ENCODE peak calls at places on chromosome 18, in ten cellular contexts. P is transverse colon, E is AG04449, L is mesothelial cell of epicardium, H is right lobe of liver, T is neural crest cell, S is gastrocnemius medialis, Q is heart right ventricle, Z is fibroblast of villous mesenchyme, C is PC-9. F is an unnamed sample.

GRCh38 chr18:42373584-42373983 is 418.6 kb downstream of the PIK3C3 start:
- DNase-seq in S (no peak), L (no peak), C (no peak), T (no peak), H (no peak), Q (no peak), E (no peak), Z (peak), P (no peak), F (no peak)

GRCh38 chr18:57687970-57688369 is 66.3 kb upstream of the NARS1 start:
- DNase-seq in L (no peak), Z (no peak), Q (peak), S (no peak), H (no peak), E (no peak), C (no peak), T (no peak), P (no peak), F (no peak)

GRCh38 chr18:27185025-27185763 is at the start of gene CHST9:
- DNase-seq in T (peak), Q (peak), H (peak), E (no peak), S (no peak), P (no peak), L (no peak), C (no peak), Z (no peak), F (peak)

GRCh38 chr18:46439037-46439436 is 218.0 kb downstream of the LOXHD1 start:
- DNase-seq in E (no peak), L (no peak), S (no peak), P (no peak), H (no peak), Z (no peak), T (no peak), Q (no peak), C (no peak), F (no peak)

GRCh38 chr18:9726175-9726574 is 18.1 kb downstream of the RAB31 start:
- DNase-seq in T (no peak), H (peak), S (no peak), Z (no peak), P (no peak), C (no peak), E (no peak), Q (no peak), L (no peak), F (no peak)

GRCh38 chr18:10798727-10799435 is 273.1 kb downstream of the NAPG start:
- DNase-seq in S (no peak), P (no peak), Z (peak), E (no peak), T (no peak), H (no peak), C (no peak), L (no peak), Q (no peak), F (no peak)

GRCh38 chr18:48889115-48889941 is 61.4 kb downstream of the SMAD7 start:
- DNase-seq in E (no peak), L (peak), C (no peak), T (peak), H (no peak), Z (peak), S (no peak), Q (peak), P (no peak), F (no peak)

GRCh38 chr18:79857082-79857661 is 59.4 kb downstream of the KCNG2 start:
- DNase-seq in L (no peak), P (no peak), Q (no peak), S (no peak), H (no peak), T (no peak), E (no peak), C (no peak), Z (peak), F (no peak)

GRCh38 chr18:45854036-45854586 is 28.6 kb downstream of the SIGLEC15 start:
- DNase-seq in Z (no peak), H (no peak), S (no peak), T (no peak), C (no peak), Q (no peak), P (no peak), E (no peak), L (no peak), F (peak)

GRCh38 chr18:65422544-65423136 is 328.2 kb upstream of the CDH7 start:
- DNase-seq in H (no peak), S (no peak), P (no peak), Q (no peak), T (no peak), Z (no peak), E (no peak), L (no peak), C (no peak), F (no peak)

GRCh38 chr18:37566479-37567060 is 972 bp upstream of the CELF4 start:
- DNase-seq in P (no peak), H (no peak), Z (no peak), E (no peak), T (no peak), C (no peak), S (no peak), L (no peak), Q (no peak), F (no peak)

GRCh38 chr18:12317664-12318333 is 9.8 kb downstream of the TUBB6 start:
- DNase-seq in S (no peak), L (no peak), P (no peak), T (no peak), Q (no peak), E (no peak), Z (peak), H (no peak), C (peak), F (no peak)

GRCh38 chr18:22167091-22167470 is 2.3 kb upstream of the GATA6 start:
- DNase-seq in L (no peak), C (no peak), Q (peak), T (peak), Z (no peak), P (no peak), S (no peak), H (peak), E (no peak), F (no peak)

GRCh38 chr18:12839526-12840196 is 44.4 kb downstream of the PTPN2 start:
- DNase-seq in Q (no peak), L (no peak), P (no peak), H (no peak), E (no peak), S (no peak), C (no peak), T (no peak), Z (peak), F (no peak)

GRCh38 chr18:48753741-48754140 is 197.0 kb downstream of the SMAD7 start:
- DNase-seq in S (no peak), P (no peak), E (no peak), H (no peak), Q (no peak), Z (no peak), C (no peak), T (no peak), L (no peak), F (no peak)

GRCh38 chr18:26574958-26575864 is 26.9 kb upstream of the KCTD1 start:
- DNase-seq in Q (peak), S (peak), Z (peak), E (peak), L (no peak), C (peak), T (peak), P (peak), H (peak), F (no peak)

GRCh38 chr18:37122877-37123276 is 293.9 kb downstream of the KIAA1328 start:
- DNase-seq in Z (no peak), E (no peak), T (no peak), H (no peak), L (no peak), Q (no peak), S (no peak), P (no peak), C (no peak), F (no peak)

GRCh38 chr18:67094123-67094522 is 422.4 kb downstream of the DSEL start:
- DNase-seq in T (no peak), Z (no peak), Q (no peak), L (no peak), E (no peak), C (no peak), S (no peak), P (no peak), H (no peak), F (no peak)

GRCh38 chr18:41955688-41956087 is 654 bp downstream of the PIK3C3 start:
- DNase-seq in L (no peak), Q (no peak), T (no peak), Z (no peak), C (no peak), S (no peak), H (no peak), E (no peak), P (no peak), F (no peak)

GRCh38 chr18:56509656-56510055 is 128.7 kb downstream of the TXNL1 start:
- DNase-seq in H (no peak), C (no peak), E (no peak), P (no peak), T (no peak), S (no peak), Q (no peak), L (no peak), Z (no peak), F (no peak)

GRCh38 chr18:48659188-48660009 is 120.6 kb downstream of the CTIF start:
- DNase-seq in C (no peak), T (no peak), S (peak), H (peak), Z (no peak), E (no peak), Q (no peak), P (no peak), L (no peak), F (no peak)

GRCh38 chr18:11339121-11339520 is 189.8 kb upstream of the PIEZO2 start:
- DNase-seq in T (no peak), Q (no peak), L (no peak), Z (no peak), S (no peak), C (no peak), E (no peak), P (no peak), H (no peak), F (no peak)

GRCh38 chr18:2935438-2936192 is 77.3 kb downstream of the LPIN2 start:
- DNase-seq in L (no peak), C (no peak), P (no peak), S (no peak), Q (no peak), E (no peak), Z (peak), T (no peak), H (no peak), F (no peak)

GRCh38 chr18:21894619-21895367 is 154.2 kb downstream of the MIB1 start:
- DNase-seq in E (no peak), T (no peak), L (no peak), Z (peak), Q (no peak), P (no peak), S (no peak), H (peak), C (no peak), F (no peak)

GRCh38 chr18:74836296-74837139 is 238.8 kb downstream of the ZNF407 start:
- DNase-seq in H (no peak), P (peak), L (no peak), S (no peak), C (no peak), Q (no peak), T (no peak), Z (no peak), E (no peak), F (no peak)

GRCh38 chr18:12592597-12593127 is 65.2 kb downstream of the SPIRE1 start:
- DNase-seq in Q (no peak), H (no peak), L (no peak), C (no peak), S (no peak), T (no peak), Z (no peak), P (no peak), E (no peak), F (no peak)

GRCh38 chr18:80109676-80110078 is 615 bp downstream of the ADNP2 start:
- DNase-seq in H (peak), T (peak), S (no peak), E (no peak), L (no peak), C (no peak), P (peak), Q (peak), Z (peak), F (peak)

GRCh38 chr18:79486356-79487197 is 90.8 kb downstream of the NFATC1 start:
- DNase-seq in E (no peak), P (no peak), L (no peak), C (no peak), T (no peak), Q (no peak), Z (no peak), H (peak), S (no peak), F (no peak)

GRCh38 chr18:21110667-21111350 is 804 bp downstream of the ROCK1 start:
- DNase-seq in Z (peak), H (peak), T (no peak), C (no peak), E (no peak), P (peak), S (no peak), Q (peak), L (peak), F (no peak)

GRCh38 chr18:47931707-47932103 is 1.2 kb upstream of the SMAD2 start:
- DNase-seq in H (no peak), Q (no peak), T (peak), P (peak), C (peak), Z (peak), S (peak), E (no peak), L (no peak), F (no peak)

GRCh38 chr18:70418551-70419311 is 129.9 kb downstream of the SOCS6 start:
- DNase-seq in T (no peak), H (no peak), P (no peak), Q (no peak), C (no peak), L (no peak), Z (peak), S (no peak), E (no peak), F (no peak)

GRCh38 chr18:76013041-76013440 is 482.0 kb downstream of the ZNF516 start:
- DNase-seq in Z (no peak), L (no peak), H (no peak), S (no peak), C (no peak), T (no peak), Q (no peak), P (no peak), E (no peak), F (no peak)

GRCh38 chr18:49018961-49019445 is 68.2 kb upstream of the SMAD7 start:
- DNase-seq in H (peak), Z (no peak), L (no peak), Q (no peak), C (no peak), P (peak), E (no peak), T (no peak), S (no peak), F (no peak)

GRCh38 chr18:62848946-62849345 is 133.6 kb downstream of the PHLPP1 start:
- DNase-seq in L (no peak), Z (no peak), T (no peak), S (no peak), H (no peak), C (no peak), Q (no peak), E (no peak), P (no peak), F (no peak)

GRCh38 chr18:54222922-54223567 is 1.4 kb downstream of the MBD2 start:
- DNase-seq in P (no peak), E (no peak), C (no peak), H (no peak), T (no peak), L (no peak), S (no peak), Z (no peak), Q (no peak), F (no peak)

GRCh38 chr18:48126240-48126639 is 195.8 kb upstream of the SMAD2 start:
- DNase-seq in S (no peak), H (no peak), T (no peak), E (no peak), Q (no peak), P (no peak), L (no peak), Z (no peak), C (no peak), F (no peak)

GRCh38 chr18:68822926-68823325 is 25.0 kb downstream of the CCDC102B start:
- DNase-seq in P (no peak), H (no peak), T (no peak), L (no peak), E (no peak), C (no peak), S (no peak), Z (no peak), Q (no peak), F (no peak)

GRCh38 chr18:64134044-64134757 is 14.7 kb downstream of the LINC00305 start:
- DNase-seq in H (no peak), P (no peak), Q (no peak), C (peak), E (no peak), S (no peak), L (no peak), Z (peak), T (no peak), F (no peak)

DNA sequence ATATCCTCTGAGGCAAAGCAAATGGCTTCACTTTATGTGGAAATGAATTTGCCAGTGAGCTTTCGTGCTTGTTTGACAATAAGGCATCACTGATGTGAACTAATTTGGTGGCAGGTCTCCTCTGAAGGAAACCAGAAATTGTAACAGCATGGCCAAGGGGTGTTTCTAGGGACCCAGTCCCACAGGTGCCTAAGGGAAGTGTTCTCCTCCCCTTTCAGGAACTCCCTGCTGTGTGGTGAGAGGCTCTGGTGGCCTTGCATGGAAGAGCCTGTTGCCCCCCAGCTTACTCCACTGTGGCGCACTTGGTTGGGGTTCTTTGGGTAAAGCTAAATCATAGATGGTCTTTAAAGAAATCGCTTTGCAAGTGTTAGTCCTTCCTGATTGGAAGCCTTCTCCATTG is 20.4 kb downstream of the RAB12 start:
- DNase-seq in T (no peak), P (no peak), L (no peak), C (no peak), Z (no peak), Q (no peak), S (no peak), E (no peak), H (no peak), F (no peak)
- TF ChIP-seq CTCF in T (no peak), P (no peak), L (no peak), C (no peak), Z (no peak), Q (no peak), S (no peak), E (no peak), H (no peak), F (no peak)

GRCh38 chr18:7164610-7165009 is 47.0 kb upstream of the LAMA1 start:
- DNase-seq in H (no peak), L (no peak), S (no peak), C (no peak), T (no peak), E (no peak), P (no peak), Q (no peak), Z (peak), F (no peak)
- TF ChIP-seq CTCF in H (peak), L (no peak), S (no peak), C (no peak), T (peak), E (peak), P (no peak), Q (peak), Z (peak), F (peak)

GRCh38 chr18:7367336-7367735 is 136.4 kb downstream of the LRRC30 start:
- DNase-seq in P (no peak), Q (peak), L (no peak), Z (no peak), E (no peak), S (no peak), C (no peak), H (no peak), T (no peak), F (no peak)
- TF ChIP-seq CTCF in P (no peak), Q (peak), L (no peak), Z (no peak), E (no peak), S (no peak), C (no peak), H (no peak), T (no peak), F (no peak)

GRCh38 chr18:31424383-31424988 is 23.1 kb upstream of the DSG3 start:
- DNase-seq in S (no peak), T (peak), L (no peak), P (peak), Z (peak), C (no peak), E (no peak), H (no peak), Q (no peak), F (no peak)
- TF ChIP-seq CTCF in S (no peak), T (peak), L (peak), P (peak), Z (peak), C (peak), E (no peak), H (peak), Q (peak), F (peak)

GRCh38 chr18:23837591-23837990 is 148.3 kb downstream of the LAMA3 start:
- DNase-seq in L (no peak), P (no peak), C (no peak), E (peak), H (no peak), T (no peak), Z (peak), Q (no peak), S (no peak), F (no peak)

GRCh38 chr18:23842305-23842704 is 153.1 kb downstream of the LAMA3 start:
- DNase-seq in E (no peak), L (no peak), T (no peak), H (no peak), S (no peak), Q (no peak), P (no peak), Z (no peak), C (no peak), F (no peak)

GRCh38 chr18:23838233-23838632 is 149.0 kb downstream of the LAMA3 start:
- DNase-seq in L (no peak), T (no peak), Z (no peak), H (no peak), E (no peak), C (no peak), P (no peak), S (no peak), Q (no peak), F (no peak)

GRCh38 chr18:23835506-23835905 is 146.3 kb downstream of the LAMA3 start:
- DNase-seq in E (no peak), Q (no peak), S (no peak), T (no peak), H (no peak), P (no peak), C (no peak), L (no peak), Z (peak), F (no peak)

DNA sequence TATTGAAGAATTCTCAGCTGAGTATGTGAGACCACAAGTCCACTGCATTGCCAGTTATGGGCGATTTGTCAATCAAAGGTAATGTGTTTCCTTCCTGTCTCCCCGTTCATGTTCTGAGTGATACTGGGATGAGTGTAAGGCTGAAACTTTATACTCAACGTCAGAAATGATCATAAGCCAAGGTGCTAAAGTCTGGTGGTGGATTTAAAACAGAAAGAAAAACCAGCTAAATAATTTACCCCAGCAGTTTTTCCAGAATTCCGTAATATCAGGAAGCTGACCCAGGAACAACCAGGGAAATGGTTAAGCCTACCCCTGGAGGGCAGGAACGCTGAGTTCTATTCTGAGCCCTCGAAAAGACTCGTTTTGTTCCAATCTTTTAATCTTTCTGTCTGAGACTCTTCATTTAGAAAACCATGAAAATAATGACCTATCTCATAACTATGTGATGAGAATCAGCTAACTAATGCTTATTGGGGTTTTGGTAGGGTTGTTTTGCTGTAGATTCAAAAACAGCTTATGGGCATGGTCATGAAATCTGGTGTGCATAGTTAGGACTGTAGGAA is 149.6 kb downstream of the LAMA3 start:
- DNase-seq in E (no peak), Z (peak), Q (no peak), T (no peak), C (peak), P (no peak), S (no peak), H (no peak), L (no peak), F (no peak)
- TF ChIP-seq CTCF in E (no peak), Z (no peak), Q (no peak), T (no peak), C (no peak), P (no peak), S (no peak), H (no peak), L (no peak), F (no peak)

DNA sequence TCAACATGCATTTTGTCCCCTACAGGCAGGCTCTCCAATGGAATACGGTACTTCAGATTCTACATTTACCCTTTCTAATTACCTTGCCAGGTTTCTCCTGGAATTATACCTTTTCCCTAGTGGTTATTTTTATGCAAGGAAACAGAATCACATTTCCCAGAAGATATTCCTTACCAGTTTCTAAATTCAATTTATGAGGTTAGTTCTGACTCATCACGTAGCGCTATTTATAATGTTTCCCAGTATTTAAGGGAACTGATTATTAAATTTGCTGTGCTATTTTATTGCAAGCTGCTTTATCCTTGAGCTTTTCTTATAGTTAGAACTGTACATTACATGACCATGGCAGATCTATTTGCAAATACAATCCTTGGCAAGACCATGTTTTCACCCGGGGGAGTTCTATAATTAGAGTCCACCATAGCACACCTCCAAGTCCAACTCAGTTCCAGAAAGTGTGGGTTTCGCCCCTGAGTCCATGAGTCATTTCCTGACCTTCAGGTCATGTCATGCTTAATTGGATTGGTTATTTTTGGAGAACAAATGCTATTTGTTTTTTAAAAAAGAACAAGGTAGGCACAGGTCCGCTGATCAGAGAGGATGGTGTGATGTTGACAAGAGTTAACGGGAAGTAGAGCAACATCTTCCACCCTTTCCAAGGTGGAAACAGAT is 126.6 kb downstream of the ZNF532 start:
- DNase-seq in S (no peak), Q (no peak), H (no peak), P (no peak), Z (peak), E (no peak), L (no peak), C (no peak), T (no peak), F (no peak)
- TF ChIP-seq CTCF in S (peak), Q (no peak), H (no peak), P (no peak), Z (no peak), E (no peak), L (no peak), C (no peak), T (no peak), F (no peak)

F was measured in D721Med.